ENCODE peak calls at places on chromosomes 1 and 21, in seven cellular contexts. D is thoracic aorta, T is neuronal stem cell, K is ascending aorta, G is fibroblast of lung, Y is psoas muscle, M is brain microvascular endothelial cell. V is an unnamed sample. For H3K27me3, the result is how much of the 10 kb centered on the place peaks cover.

GRCh38 chr21:40567511-40567910 is 279.4 kb downstream of the DSCAM start:
- DNase-seq in D (no peak), T (no peak), K (no peak), G (no peak), Y (no peak), M (no peak), V (no peak)

GRCh38 chr1:27556781-27557595 is 47.0 kb downstream of the AHDC1 start:
- DNase-seq in D (peak), T (peak), K (peak), G (peak), Y (peak), M (peak), V (peak)

GRCh38 chr1:93979718-93980319 is 70.6 kb upstream of the GCLM start:
- DNase-seq in D (no peak), T (no peak), K (no peak), G (peak), Y (no peak), M (no peak), V (peak)

GRCh38 chr1:80722611-80723010 is 1078.1 kb upstream of the ADGRL2 start:
- DNase-seq in D (no peak), T (no peak), K (no peak), G (no peak), Y (peak), M (no peak), V (no peak)

GRCh38 chr1:213884402-213884801 is 103.4 kb upstream of the PROX1 start:
- DNase-seq in D (no peak), T (no peak), K (no peak), G (no peak), Y (no peak), M (no peak), V (no peak)

GRCh38 chr1:2602311-2602835 is 15.8 kb downstream of the PRXL2B start:
- DNase-seq in D (no peak), T (no peak), K (peak), G (no peak), Y (no peak), M (no peak), V (no peak)

GRCh38 chr21:43193651-43194302 is 25.0 kb downstream of the CRYAA start:
- DNase-seq in D (no peak), T (no peak), K (peak), G (peak), Y (peak), M (peak), V (peak)

GRCh38 chr1:176374967-176375569 is 87.9 kb upstream of the PAPPA2 start:
- DNase-seq in D (peak), T (peak), K (peak), G (peak), Y (peak), M (peak), V (peak)

GRCh38 chr1:202553560-202554038 is 156.7 kb downstream of the SYT2 start:
- DNase-seq in D (no peak), T (no peak), K (peak), G (peak), Y (no peak), M (peak), V (no peak)

GRCh38 chr1:230268371-230269170 is 157.6 kb downstream of the PGBD5 start:
- DNase-seq in D (no peak), T (peak), K (peak), G (peak), Y (peak), M (peak), V (peak)

GRCh38 chr1:28156821-28157220 is 19.7 kb downstream of the PTAFR start:
- DNase-seq in D (no peak), T (no peak), K (no peak), G (no peak), Y (no peak), M (no peak), V (no peak)

GRCh38 chr1:177106614-177107365 is 57.7 kb downstream of the ASTN1 start:
- DNase-seq in D (no peak), T (no peak), K (no peak), G (no peak), Y (no peak), M (no peak), V (no peak)

GRCh38 chr1:198913667-198914066 is 274.8 kb downstream of the PTPRC start:
- DNase-seq in D (no peak), T (no peak), K (no peak), G (no peak), Y (peak), M (no peak), V (no peak)

GRCh38 chr1:55575571-55576279 is 360.6 kb upstream of the USP24 start:
- DNase-seq in D (no peak), T (no peak), K (peak), G (peak), Y (no peak), M (no peak), V (no peak)

GRCh38 chr1:223198628-223198965 is 55.5 kb upstream of the TLR5 start:
- DNase-seq in D (no peak), T (no peak), K (no peak), G (no peak), Y (no peak), M (no peak), V (no peak)

GRCh38 chr1:22309572-22309971 is 142.1 kb upstream of the ZBTB40 start:
- DNase-seq in D (no peak), T (no peak), K (no peak), G (no peak), Y (no peak), M (no peak), V (no peak)

GRCh38 chr1:60265560-60266535 is 192.3 kb upstream of the C1orf87 start:
- DNase-seq in D (no peak), T (no peak), K (no peak), G (peak), Y (no peak), M (peak), V (no peak)

GRCh38 chr1:155970531-155971167 is 7.7 kb downstream of the ARHGEF2 start:
- DNase-seq in D (peak), T (no peak), K (peak), G (peak), Y (peak), M (peak), V (no peak)

GRCh38 chr21:14551741-14552140 is 5.6 kb upstream of the SAMSN1 start:
- DNase-seq in D (no peak), T (no peak), K (no peak), G (no peak), Y (no peak), M (no peak), V (no peak)

GRCh38 chr1:151060241-151061011 is at the start of gene MLLT11:
- DNase-seq in D (no peak), T (peak), K (peak), G (peak), Y (no peak), M (peak), V (no peak)

GRCh38 chr1:175873290-175873689 is 129.9 kb upstream of the TNR start:
- DNase-seq in D (no peak), T (no peak), K (no peak), G (no peak), Y (no peak), M (no peak), V (no peak)

GRCh38 chr1:245353411-245353810 is 198.6 kb downstream of the KIF26B start:
- DNase-seq in D (no peak), T (no peak), K (no peak), G (no peak), Y (no peak), M (no peak), V (no peak)

GRCh38 chr1:25875154-25875855 is at the start of gene PAQR7:
- DNase-seq in D (no peak), T (peak), K (peak), G (peak), Y (peak), M (peak), V (no peak)

GRCh38 chr1:25874209-25874608 is 1.3 kb downstream of the PAQR7 start:
- DNase-seq in D (no peak), T (no peak), K (no peak), G (no peak), Y (no peak), M (no peak), V (no peak)

GRCh38 chr1:25875856-25876692 is 566 bp upstream of the PAQR7 start:
- DNase-seq in D (peak), T (no peak), K (peak), G (no peak), Y (no peak), M (no peak), V (no peak)

GRCh38 chr1:25873120-25873519 is 2.4 kb downstream of the PAQR7 start:
- DNase-seq in D (no peak), T (no peak), K (no peak), G (no peak), Y (peak), M (no peak), V (no peak)

GRCh38 chr1:25874635-25875153 is 814 bp downstream of the PAQR7 start:
- DNase-seq in D (no peak), T (no peak), K (no peak), G (no peak), Y (peak), M (no peak), V (no peak)
- H3K4me3 ChIP-seq in D (peak), T (peak), K (peak), G (peak), Y (peak), M (peak), V (peak)

GRCh38 chr1:187691439-187691838 is 862.7 kb downstream of the PLA2G4A start:
- DNase-seq in D (no peak), T (no peak), K (no peak), G (peak), Y (no peak), M (peak), V (peak)
- H3K27ac ChIP-seq in D (no peak), T (no peak), K (no peak), G (no peak), Y (no peak), M (peak), V (no peak)

GRCh38 chr1:165531021-165531420 is 12.8 kb upstream of the LRRC52 start:
- DNase-seq in D (no peak), T (no peak), K (no peak), G (no peak), Y (no peak), M (no peak), V (no peak)

GRCh38 chr1:165536016-165536415 is 7.8 kb upstream of the LRRC52 start:
- DNase-seq in D (no peak), T (no peak), K (no peak), G (no peak), Y (no peak), M (no peak), V (no peak)

GRCh38 chr1:165527673-165528072 is 16.1 kb upstream of the LRRC52 start:
- DNase-seq in D (no peak), T (no peak), K (no peak), G (no peak), Y (no peak), M (no peak), V (no peak)

GRCh38 chr1:165533254-165533653 is 10.5 kb upstream of the LRRC52 start:
- DNase-seq in D (no peak), T (no peak), K (no peak), G (no peak), Y (no peak), M (no peak), V (no peak)

DNA sequence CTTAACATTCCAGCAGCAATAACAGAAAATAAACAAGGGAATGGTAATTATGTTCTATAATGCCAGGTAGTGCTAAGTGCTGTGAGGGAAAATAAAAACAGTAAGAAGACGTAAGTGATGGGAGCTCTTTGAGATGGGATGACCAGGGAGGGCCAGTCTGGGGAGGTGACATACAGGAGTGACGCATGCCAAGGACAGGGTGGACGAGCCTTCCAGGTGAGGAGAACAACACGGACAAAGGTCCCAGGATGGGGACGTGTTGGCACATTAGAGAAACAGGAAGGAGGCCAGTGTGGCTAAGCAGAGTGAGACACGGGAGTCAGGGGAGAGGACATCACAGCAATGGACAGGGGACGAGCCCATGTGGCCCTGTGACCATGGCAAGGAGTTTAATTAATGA is 11.7 kb upstream of the LRRC52 start:
- DNase-seq in D (no peak), T (no peak), K (no peak), G (no peak), Y (no peak), M (no peak), V (no peak)
- H3K27me3 ChIP-seq in D (under half), T (under half), K (under half), G (under half), Y (under half), M (under half), V (under half)

DNA sequence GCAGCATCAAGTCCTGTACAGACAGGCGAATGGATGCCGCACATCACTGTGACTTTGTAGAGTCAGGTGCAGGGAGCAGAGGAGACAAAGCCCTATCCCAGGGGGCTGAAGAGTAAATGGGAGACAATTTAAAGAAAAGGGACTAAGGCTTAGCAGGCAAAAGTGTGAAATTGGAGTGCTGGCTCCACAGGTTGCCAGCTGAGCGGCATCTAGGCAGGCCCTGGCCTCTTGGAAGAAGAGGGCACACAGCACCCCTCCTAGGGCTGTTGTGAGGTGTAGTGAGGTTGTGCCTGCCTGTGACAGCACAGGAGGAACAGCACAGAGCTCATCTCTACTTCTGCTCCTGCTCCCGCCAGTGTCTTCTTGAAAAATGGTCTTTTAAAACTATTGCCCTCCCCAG is 47.3 kb downstream of the TENT5C start:
- DNase-seq in D (no peak), T (no peak), K (no peak), G (no peak), Y (no peak), M (no peak), V (no peak)
- H3K4me3 ChIP-seq in D (no peak), T (no peak), K (no peak), G (no peak), Y (no peak), M (no peak), V (no peak)

DNA sequence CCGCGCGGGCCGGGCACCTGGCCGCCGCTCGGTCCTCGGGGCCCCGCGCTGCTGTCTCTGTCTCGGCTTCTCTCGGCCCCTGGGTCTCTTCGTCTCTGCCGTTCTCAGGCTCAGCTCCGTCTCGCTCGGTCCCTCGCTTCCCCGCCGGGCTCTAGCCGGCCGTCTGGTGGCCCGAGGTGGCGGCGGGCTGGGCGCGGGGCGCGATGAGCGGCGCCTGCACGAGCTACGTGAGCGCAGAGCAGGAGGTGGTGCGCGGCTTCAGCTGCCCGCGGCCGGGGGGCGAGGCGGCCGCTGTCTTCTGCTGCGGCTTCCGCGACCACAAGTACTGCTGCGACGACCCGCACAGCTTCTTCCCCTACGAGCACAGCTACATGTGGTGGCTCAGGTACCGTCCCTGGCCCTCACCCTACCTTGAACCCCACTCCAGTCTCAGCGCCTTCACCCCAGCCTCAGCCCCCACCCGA is 355 bp downstream of the SHISAL2A start:
- DNase-seq in D (no peak), T (peak), K (no peak), G (peak), Y (no peak), M (no peak), V (no peak)
- H3K27ac ChIP-seq in D (no peak), T (no peak), K (no peak), G (no peak), Y (peak), M (no peak), V (no peak)

V was measured in AG04450.